ENCODE peak calls at places on chromosomes 12 and 14, in seven cellular contexts. O, W, D, K, C, P and V are unnamed samples. For H3K36me3 and H3K9me3, the result is how much of the 10 kb centered on the place peaks cover.

GRCh38 chr14:77014004-77014604 is 14.4 kb downstream of the IRF2BPL start:
- DNase-seq in K (no peak), W (peak), D (peak), P (peak), O (peak), C (no peak), V (no peak)

GRCh38 chr14:50057331-50057730 is 59.0 kb downstream of the VCPKMT start:
- DNase-seq in K (no peak), D (no peak), W (no peak), P (no peak), C (no peak), O (no peak), V (no peak)

GRCh38 chr14:105629886-105630215 is 103.5 kb downstream of the TMEM121 start:
- DNase-seq in C (no peak), K (no peak), P (no peak), W (no peak), O (no peak), D (no peak), V (no peak)

GRCh38 chr14:106185837-106186233 is 659.5 kb downstream of the TMEM121 start:
- DNase-seq in P (no peak), W (no peak), C (peak), K (peak), D (no peak), O (no peak), V (no peak)

GRCh38 chr12:92030618-92031017 is 115.0 kb downstream of the BTG1 start:
- DNase-seq in O (peak), W (peak), C (peak), D (no peak), P (peak), K (peak), V (no peak)

GRCh38 chr12:114194066-114194465 is 211.9 kb downstream of the TBX5 start:
- DNase-seq in O (no peak), W (no peak), P (no peak), K (no peak), C (no peak), D (no peak), V (no peak)

GRCh38 chr14:22476882-22477281 is 112.1 kb downstream of the DAD1 start:
- DNase-seq in W (no peak), P (no peak), C (no peak), D (no peak), O (no peak), K (no peak), V (no peak)

GRCh38 chr12:100823988-100824387 is 29.4 kb downstream of the ANO4 start:
- DNase-seq in P (no peak), C (no peak), K (no peak), W (no peak), O (peak), D (no peak), V (no peak)

GRCh38 chr14:42633504-42634095 is 1026.9 kb downstream of the LRFN5 start:
- DNase-seq in K (no peak), D (no peak), P (no peak), W (no peak), C (no peak), O (no peak), V (no peak)

GRCh38 chr12:1666685-1667162 is 24.1 kb upstream of the ADIPOR2 start:
- DNase-seq in W (no peak), O (no peak), P (no peak), C (no peak), K (no peak), D (no peak), V (no peak)

GRCh38 chr12:100724071-100724470 is 70.5 kb upstream of the ANO4 start:
- DNase-seq in C (no peak), P (no peak), D (no peak), W (no peak), O (no peak), K (no peak), V (no peak)

GRCh38 chr12:127964717-127965116 is 302.3 kb upstream of the TMEM132C start:
- DNase-seq in K (no peak), P (no peak), C (no peak), O (no peak), W (no peak), D (no peak), V (no peak)

GRCh38 chr12:105477873-105478272 is 147.4 kb downstream of the C12orf75 start:
- DNase-seq in O (no peak), C (no peak), W (peak), P (no peak), K (no peak), D (no peak), V (no peak)

GRCh38 chr12:96623155-96623554 is 133.8 kb downstream of the CFAP54 start:
- DNase-seq in P (no peak), O (no peak), K (no peak), C (no peak), W (no peak), D (no peak), V (no peak)

GRCh38 chr14:100677925-100678765 is 48.5 kb upstream of the DLK1 start:
- DNase-seq in W (peak), P (peak), C (no peak), D (no peak), K (no peak), O (peak), V (no peak)

GRCh38 chr12:65608319-65608916 is 215.9 kb upstream of the HMGA2 start:
- DNase-seq in C (no peak), K (no peak), O (peak), W (no peak), P (no peak), D (no peak), V (no peak)

GRCh38 chr14:47438650-47439140 is 236.7 kb downstream of the MDGA2 start:
- DNase-seq in O (no peak), D (no peak), P (no peak), W (no peak), C (no peak), K (no peak), V (no peak)
- H3K27ac ChIP-seq in O (no peak), D (no peak), P (peak), W (no peak), C (no peak), K (no peak), V (no peak)

GRCh38 chr12:124967016-124967739 is 21.8 kb downstream of the DHX37 start:
- DNase-seq in D (no peak), C (no peak), K (no peak), O (no peak), P (no peak), W (no peak), V (no peak)
- H3K36me3 ChIP-seq in D (half or more), C (under half), K (half or more), O (half or more), P (under half), W (under half), V (half or more)

GRCh38 chr12:46517579-46517962 is 145.0 kb upstream of the SLC38A2 start:
- DNase-seq in P (no peak), K (no peak), D (no peak), W (no peak), O (no peak), C (no peak), V (no peak)

GRCh38 chr12:46516238-46516932 is 143.8 kb upstream of the SLC38A2 start:
- DNase-seq in W (no peak), O (no peak), D (no peak), C (no peak), P (no peak), K (no peak), V (no peak)

GRCh38 chr12:46516933-46517578 is 144.5 kb upstream of the SLC38A2 start:
- DNase-seq in C (no peak), D (no peak), O (no peak), P (no peak), W (no peak), K (no peak), V (no peak)

GRCh38 chr12:46514886-46515285 is 142.3 kb upstream of the SLC38A2 start:
- DNase-seq in O (no peak), C (no peak), W (no peak), K (no peak), P (no peak), D (no peak), V (no peak)

DNA sequence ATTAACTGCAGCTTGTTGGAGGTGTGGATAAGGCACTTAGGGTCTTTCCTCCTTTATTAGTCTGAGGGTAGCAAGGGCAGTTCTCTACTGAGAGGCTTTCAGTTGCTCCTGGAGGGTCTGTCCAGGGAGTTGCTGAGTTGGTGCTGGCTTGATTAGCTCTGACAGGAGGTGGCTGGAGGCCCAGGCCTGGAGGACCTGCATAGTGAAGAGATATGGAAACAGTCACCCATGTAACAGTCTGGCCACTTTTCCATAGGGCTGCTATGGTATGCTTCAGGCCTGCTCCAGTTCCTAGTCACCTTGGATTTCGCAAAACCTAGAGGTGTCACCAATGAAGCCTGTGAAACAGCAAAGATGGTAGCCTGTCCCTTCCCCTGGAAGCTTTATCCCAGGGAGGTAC is 143.3 kb upstream of the SLC38A2 start:
- DNase-seq in O (no peak), P (no peak), D (no peak), W (no peak), K (no peak), C (no peak), V (no peak)
- H3K9me3 ChIP-seq in O (under half), P (under half), D (under half), W (under half), K (under half), C (under half), V (under half)

GRCh38 chr14:92516966-92517350 is 3.4 kb downstream of the RIN3 start:
- DNase-seq in O (no peak), K (no peak), C (no peak), P (no peak), D (no peak), W (no peak), V (no peak)

GRCh38 chr14:92517761-92518160 is 4.2 kb downstream of the RIN3 start:
- DNase-seq in K (no peak), D (no peak), W (no peak), O (no peak), P (no peak), C (no peak), V (no peak)

GRCh38 chr14:92515510-92516343 is 2.1 kb downstream of the RIN3 start:
- DNase-seq in D (no peak), W (no peak), C (no peak), O (no peak), P (no peak), K (no peak), V (no peak)

GRCh38 chr14:92514844-92515509 is 1.4 kb downstream of the RIN3 start:
- DNase-seq in K (no peak), W (no peak), D (no peak), C (no peak), P (no peak), O (no peak), V (no peak)

GRCh38 chr14:92516344-92516965 is 2.9 kb downstream of the RIN3 start:
- DNase-seq in O (no peak), D (no peak), W (no peak), C (no peak), P (no peak), K (no peak), V (no peak)
- H3K27ac ChIP-seq in O (no peak), D (no peak), W (no peak), C (no peak), P (no peak), K (no peak), V (no peak)

GRCh38 chr12:68018315-68018714 is 29.1 kb downstream of the IFNG-AS1 start:
- DNase-seq in D (no peak), W (no peak), O (no peak), K (no peak), C (no peak), P (no peak), V (no peak)
- H3K36me3 ChIP-seq in D (under half), W (under half), O (under half), K (under half), C (under half), P (under half), V (under half)

GRCh38 chr12:19880724-19881123 is 441.4 kb downstream of the AEBP2 start:
- DNase-seq in D (no peak), P (no peak), K (no peak), C (no peak), O (no peak), W (no peak), V (no peak)
- H3K9me3 ChIP-seq in D (under half), P (under half), K (under half), C (under half), O (under half), W (under half), V (under half)